ENCODE peak calls at places on chromosomes 1 and 21, in eight cellular contexts. One of them, this sample, is unnamed.

GRCh38 chr1:85577421-85578320 is 2.9 kb upstream of the CCN1 start:
- ATAC-seq in Right ventricle myocardium inferior: no peak
- ATAC-seq in Panc1: peak
- ATAC-seq in central memory CD8-positive, alpha-beta T cell: peak
- ATAC-seq in foreskin keratinocyte: no peak
- ATAC-seq in activated T-cell treated with anti-CD3 and anti-CD28 coated beads, Interleukin-2, amount 50 U/mL, for 4 hours: no peak
- ATAC-seq in memory B cell: peak
- ATAC-seq in GM23338: no peak
- ATAC-seq in this sample: peak

GRCh38 chr1:115954684-115955083 is 21.6 kb upstream of the SLC22A15 start:
- ATAC-seq in Right ventricle myocardium inferior: no peak
- ATAC-seq in Panc1: no peak
- ATAC-seq in central memory CD8-positive, alpha-beta T cell: no peak
- ATAC-seq in foreskin keratinocyte: no peak
- ATAC-seq in activated T-cell treated with anti-CD3 and anti-CD28 coated beads, Interleukin-2, amount 50 U/mL, for 4 hours: no peak
- ATAC-seq in memory B cell: no peak
- ATAC-seq in GM23338: peak
- ATAC-seq in this sample: no peak

GRCh38 chr1:31652891-31653489 is 8.3 kb upstream of the PEF1 start:
- ATAC-seq in Right ventricle myocardium inferior: no peak
- ATAC-seq in Panc1: no peak
- ATAC-seq in central memory CD8-positive, alpha-beta T cell: no peak
- ATAC-seq in foreskin keratinocyte: no peak
- ATAC-seq in activated T-cell treated with anti-CD3 and anti-CD28 coated beads, Interleukin-2, amount 50 U/mL, for 4 hours: no peak
- ATAC-seq in memory B cell: no peak
- ATAC-seq in GM23338: no peak
- ATAC-seq in this sample: no peak

GRCh38 chr21:29185172-29185571 is 54.7 kb downstream of the MAP3K7CL start:
- ATAC-seq in Right ventricle myocardium inferior: no peak
- ATAC-seq in Panc1: no peak
- ATAC-seq in central memory CD8-positive, alpha-beta T cell: no peak
- ATAC-seq in foreskin keratinocyte: no peak
- ATAC-seq in activated T-cell treated with anti-CD3 and anti-CD28 coated beads, Interleukin-2, amount 50 U/mL, for 4 hours: no peak
- ATAC-seq in memory B cell: no peak
- ATAC-seq in GM23338: no peak
- ATAC-seq in this sample: no peak

GRCh38 chr1:201220388-201220715 is 29.7 kb downstream of the IGFN1 start:
- ATAC-seq in Right ventricle myocardium inferior: no peak
- ATAC-seq in Panc1: no peak
- ATAC-seq in central memory CD8-positive, alpha-beta T cell: no peak
- ATAC-seq in foreskin keratinocyte: no peak
- ATAC-seq in activated T-cell treated with anti-CD3 and anti-CD28 coated beads, Interleukin-2, amount 50 U/mL, for 4 hours: no peak
- ATAC-seq in memory B cell: no peak
- ATAC-seq in GM23338: no peak
- ATAC-seq in this sample: no peak

GRCh38 chr1:237366667-237367066 is 324.7 kb downstream of the RYR2 start:
- ATAC-seq in Right ventricle myocardium inferior: no peak
- ATAC-seq in Panc1: no peak
- ATAC-seq in central memory CD8-positive, alpha-beta T cell: no peak
- ATAC-seq in foreskin keratinocyte: no peak
- ATAC-seq in activated T-cell treated with anti-CD3 and anti-CD28 coated beads, Interleukin-2, amount 50 U/mL, for 4 hours: no peak
- ATAC-seq in memory B cell: no peak
- ATAC-seq in GM23338: no peak
- ATAC-seq in this sample: no peak

GRCh38 chr21:25551548-25551947 is 55.7 kb downstream of the MRPL39 start:
- ATAC-seq in Right ventricle myocardium inferior: no peak
- ATAC-seq in Panc1: no peak
- ATAC-seq in central memory CD8-positive, alpha-beta T cell: no peak
- ATAC-seq in foreskin keratinocyte: no peak
- ATAC-seq in activated T-cell treated with anti-CD3 and anti-CD28 coated beads, Interleukin-2, amount 50 U/mL, for 4 hours: no peak
- ATAC-seq in memory B cell: no peak
- ATAC-seq in GM23338: no peak
- ATAC-seq in this sample: no peak

GRCh38 chr1:74363220-74363619 is 128.0 kb downstream of the TNNI3K start:
- ATAC-seq in Right ventricle myocardium inferior: peak
- ATAC-seq in Panc1: no peak
- ATAC-seq in central memory CD8-positive, alpha-beta T cell: no peak
- ATAC-seq in foreskin keratinocyte: no peak
- ATAC-seq in activated T-cell treated with anti-CD3 and anti-CD28 coated beads, Interleukin-2, amount 50 U/mL, for 4 hours: no peak
- ATAC-seq in memory B cell: no peak
- ATAC-seq in GM23338: no peak
- ATAC-seq in this sample: peak

GRCh38 chr1:18094096-18094495 is 13.5 kb upstream of the IGSF21 start:
- ATAC-seq in Right ventricle myocardium inferior: no peak
- ATAC-seq in Panc1: no peak
- ATAC-seq in central memory CD8-positive, alpha-beta T cell: no peak
- ATAC-seq in foreskin keratinocyte: no peak
- ATAC-seq in activated T-cell treated with anti-CD3 and anti-CD28 coated beads, Interleukin-2, amount 50 U/mL, for 4 hours: no peak
- ATAC-seq in memory B cell: no peak
- ATAC-seq in GM23338: no peak
- ATAC-seq in this sample: no peak

GRCh38 chr21:45922648-45923047 is 58.9 kb upstream of the COL6A1 start:
- ATAC-seq in Right ventricle myocardium inferior: no peak
- ATAC-seq in Panc1: no peak
- ATAC-seq in central memory CD8-positive, alpha-beta T cell: no peak
- ATAC-seq in foreskin keratinocyte: no peak
- ATAC-seq in activated T-cell treated with anti-CD3 and anti-CD28 coated beads, Interleukin-2, amount 50 U/mL, for 4 hours: no peak
- ATAC-seq in memory B cell: no peak
- ATAC-seq in GM23338: no peak
- ATAC-seq in this sample: no peak

GRCh38 chr1:166730299-166730888 is 108.9 kb upstream of the POGK start:
- ATAC-seq in Right ventricle myocardium inferior: no peak
- ATAC-seq in Panc1: no peak
- ATAC-seq in central memory CD8-positive, alpha-beta T cell: no peak
- ATAC-seq in foreskin keratinocyte: peak
- ATAC-seq in activated T-cell treated with anti-CD3 and anti-CD28 coated beads, Interleukin-2, amount 50 U/mL, for 4 hours: no peak
- ATAC-seq in memory B cell: no peak
- ATAC-seq in GM23338: peak
- ATAC-seq in this sample: no peak

GRCh38 chr21:17673261-17674020 is 60.7 kb upstream of the BTG3 start:
- ATAC-seq in Right ventricle myocardium inferior: no peak
- ATAC-seq in Panc1: no peak
- ATAC-seq in central memory CD8-positive, alpha-beta T cell: no peak
- ATAC-seq in foreskin keratinocyte: peak
- ATAC-seq in activated T-cell treated with anti-CD3 and anti-CD28 coated beads, Interleukin-2, amount 50 U/mL, for 4 hours: no peak
- ATAC-seq in memory B cell: no peak
- ATAC-seq in GM23338: no peak
- ATAC-seq in this sample: no peak

GRCh38 chr1:206066479-206067171 is 13.7 kb downstream of the RHEX start:
- ATAC-seq in Right ventricle myocardium inferior: no peak
- ATAC-seq in Panc1: no peak
- ATAC-seq in central memory CD8-positive, alpha-beta T cell: no peak
- ATAC-seq in foreskin keratinocyte: no peak
- ATAC-seq in activated T-cell treated with anti-CD3 and anti-CD28 coated beads, Interleukin-2, amount 50 U/mL, for 4 hours: peak
- ATAC-seq in memory B cell: peak
- ATAC-seq in GM23338: no peak
- ATAC-seq in this sample: peak

GRCh38 chr1:22971161-22972062 is 1.3 kb downstream of the LACTBL1 start:
- ATAC-seq in Right ventricle myocardium inferior: no peak
- ATAC-seq in Panc1: no peak
- ATAC-seq in central memory CD8-positive, alpha-beta T cell: no peak
- ATAC-seq in foreskin keratinocyte: peak
- ATAC-seq in activated T-cell treated with anti-CD3 and anti-CD28 coated beads, Interleukin-2, amount 50 U/mL, for 4 hours: no peak
- ATAC-seq in memory B cell: no peak
- ATAC-seq in GM23338: peak
- ATAC-seq in this sample: no peak

GRCh38 chr1:182598296-182598695 is 5.9 kb downstream of the RGS16 start:
- ATAC-seq in Right ventricle myocardium inferior: no peak
- ATAC-seq in Panc1: no peak
- ATAC-seq in central memory CD8-positive, alpha-beta T cell: no peak
- ATAC-seq in foreskin keratinocyte: no peak
- ATAC-seq in activated T-cell treated with anti-CD3 and anti-CD28 coated beads, Interleukin-2, amount 50 U/mL, for 4 hours: no peak
- ATAC-seq in memory B cell: no peak
- ATAC-seq in GM23338: no peak
- ATAC-seq in this sample: no peak

GRCh38 chr21:43797925-43798715 is 8.7 kb downstream of the RRP1 start:
- ATAC-seq in Right ventricle myocardium inferior: no peak
- ATAC-seq in Panc1: no peak
- ATAC-seq in central memory CD8-positive, alpha-beta T cell: no peak
- ATAC-seq in foreskin keratinocyte: no peak
- ATAC-seq in activated T-cell treated with anti-CD3 and anti-CD28 coated beads, Interleukin-2, amount 50 U/mL, for 4 hours: no peak
- ATAC-seq in memory B cell: no peak
- ATAC-seq in GM23338: no peak
- ATAC-seq in this sample: no peak

GRCh38 chr1:109467301-109467777 is 993 bp downstream of the SYPL2 start:
- ATAC-seq in Right ventricle myocardium inferior: peak
- ATAC-seq in Panc1: no peak
- ATAC-seq in central memory CD8-positive, alpha-beta T cell: no peak
- ATAC-seq in foreskin keratinocyte: no peak
- ATAC-seq in activated T-cell treated with anti-CD3 and anti-CD28 coated beads, Interleukin-2, amount 50 U/mL, for 4 hours: peak
- ATAC-seq in memory B cell: no peak
- ATAC-seq in GM23338: peak
- ATAC-seq in this sample: no peak

GRCh38 chr1:230210326-230210978 is 143.4 kb downstream of the GALNT2 start:
- ATAC-seq in Right ventricle myocardium inferior: no peak
- ATAC-seq in Panc1: no peak
- ATAC-seq in central memory CD8-positive, alpha-beta T cell: no peak
- ATAC-seq in foreskin keratinocyte: no peak
- ATAC-seq in activated T-cell treated with anti-CD3 and anti-CD28 coated beads, Interleukin-2, amount 50 U/mL, for 4 hours: no peak
- ATAC-seq in memory B cell: no peak
- ATAC-seq in GM23338: no peak
- ATAC-seq in this sample: no peak

GRCh38 chr1:94634977-94635416 is 93.4 kb upstream of the F3 start:
- ATAC-seq in Right ventricle myocardium inferior: no peak
- ATAC-seq in Panc1: no peak
- ATAC-seq in central memory CD8-positive, alpha-beta T cell: no peak
- ATAC-seq in foreskin keratinocyte: peak
- ATAC-seq in activated T-cell treated with anti-CD3 and anti-CD28 coated beads, Interleukin-2, amount 50 U/mL, for 4 hours: no peak
- ATAC-seq in memory B cell: no peak
- ATAC-seq in GM23338: peak
- ATAC-seq in this sample: no peak

GRCh38 chr1:244461254-244462071 is at the start of gene CATSPERE:
- ATAC-seq in Right ventricle myocardium inferior: peak
- ATAC-seq in Panc1: peak
- ATAC-seq in central memory CD8-positive, alpha-beta T cell: peak
- ATAC-seq in foreskin keratinocyte: peak
- ATAC-seq in activated T-cell treated with anti-CD3 and anti-CD28 coated beads, Interleukin-2, amount 50 U/mL, for 4 hours: peak
- ATAC-seq in memory B cell: peak
- ATAC-seq in GM23338: peak
- ATAC-seq in this sample: peak

GRCh38 chr1:244395965-244396364 is 55.7 kb downstream of the ADSS2 start:
- ATAC-seq in Right ventricle myocardium inferior: no peak
- ATAC-seq in Panc1: peak
- ATAC-seq in central memory CD8-positive, alpha-beta T cell: no peak
- ATAC-seq in foreskin keratinocyte: peak
- ATAC-seq in activated T-cell treated with anti-CD3 and anti-CD28 coated beads, Interleukin-2, amount 50 U/mL, for 4 hours: peak
- ATAC-seq in memory B cell: peak
- ATAC-seq in GM23338: peak
- ATAC-seq in this sample: peak

GRCh38 chr1:196305216-196305615 is 303.0 kb downstream of the KCNT2 start:
- ATAC-seq in Right ventricle myocardium inferior: no peak
- ATAC-seq in Panc1: no peak
- ATAC-seq in central memory CD8-positive, alpha-beta T cell: no peak
- ATAC-seq in foreskin keratinocyte: no peak
- ATAC-seq in activated T-cell treated with anti-CD3 and anti-CD28 coated beads, Interleukin-2, amount 50 U/mL, for 4 hours: no peak
- ATAC-seq in memory B cell: no peak
- ATAC-seq in GM23338: no peak
- ATAC-seq in this sample: no peak

GRCh38 chr1:9503001-9503675 is 36.1 kb upstream of the SLC25A33 start:
- ATAC-seq in Right ventricle myocardium inferior: peak
- ATAC-seq in Panc1: no peak
- ATAC-seq in central memory CD8-positive, alpha-beta T cell: no peak
- ATAC-seq in foreskin keratinocyte: no peak
- ATAC-seq in activated T-cell treated with anti-CD3 and anti-CD28 coated beads, Interleukin-2, amount 50 U/mL, for 4 hours: no peak
- ATAC-seq in memory B cell: no peak
- ATAC-seq in GM23338: peak
- ATAC-seq in this sample: no peak

GRCh38 chr1:48681476-48682305 is 95.0 kb downstream of the BEND5 start:
- ATAC-seq in Right ventricle myocardium inferior: peak
- ATAC-seq in Panc1: no peak
- ATAC-seq in central memory CD8-positive, alpha-beta T cell: no peak
- ATAC-seq in foreskin keratinocyte: peak
- ATAC-seq in activated T-cell treated with anti-CD3 and anti-CD28 coated beads, Interleukin-2, amount 50 U/mL, for 4 hours: no peak
- ATAC-seq in memory B cell: no peak
- ATAC-seq in GM23338: peak
- ATAC-seq in this sample: peak

GRCh38 chr1:6771568-6771825 is 13.8 kb upstream of the CAMTA1 start:
- ATAC-seq in Right ventricle myocardium inferior: no peak
- ATAC-seq in Panc1: no peak
- ATAC-seq in central memory CD8-positive, alpha-beta T cell: no peak
- ATAC-seq in foreskin keratinocyte: no peak
- ATAC-seq in activated T-cell treated with anti-CD3 and anti-CD28 coated beads, Interleukin-2, amount 50 U/mL, for 4 hours: no peak
- ATAC-seq in memory B cell: no peak
- ATAC-seq in GM23338: peak
- ATAC-seq in this sample: no peak

GRCh38 chr1:232589111-232589808 is 40.7 kb downstream of the SIPA1L2 start:
- ATAC-seq in Right ventricle myocardium inferior: peak
- ATAC-seq in Panc1: no peak
- ATAC-seq in central memory CD8-positive, alpha-beta T cell: no peak
- ATAC-seq in foreskin keratinocyte: no peak
- ATAC-seq in activated T-cell treated with anti-CD3 and anti-CD28 coated beads, Interleukin-2, amount 50 U/mL, for 4 hours: no peak
- ATAC-seq in memory B cell: no peak
- ATAC-seq in GM23338: no peak
- ATAC-seq in this sample: no peak

GRCh38 chr21:25039461-25040380 is 567.6 kb downstream of the MRPL39 start:
- ATAC-seq in Right ventricle myocardium inferior: no peak
- ATAC-seq in Panc1: no peak
- ATAC-seq in central memory CD8-positive, alpha-beta T cell: no peak
- ATAC-seq in foreskin keratinocyte: no peak
- ATAC-seq in activated T-cell treated with anti-CD3 and anti-CD28 coated beads, Interleukin-2, amount 50 U/mL, for 4 hours: no peak
- ATAC-seq in memory B cell: peak
- ATAC-seq in GM23338: no peak
- ATAC-seq in this sample: peak

GRCh38 chr1:32345289-32345827 is 9.3 kb upstream of the MARCKSL1 start:
- ATAC-seq in Right ventricle myocardium inferior: no peak
- ATAC-seq in Panc1: no peak
- ATAC-seq in central memory CD8-positive, alpha-beta T cell: peak
- ATAC-seq in foreskin keratinocyte: no peak
- ATAC-seq in activated T-cell treated with anti-CD3 and anti-CD28 coated beads, Interleukin-2, amount 50 U/mL, for 4 hours: no peak
- ATAC-seq in memory B cell: no peak
- ATAC-seq in GM23338: no peak
- ATAC-seq in this sample: peak

GRCh38 chr1:17212487-17213121 is 7.7 kb downstream of the PADI1 start:
- ATAC-seq in Right ventricle myocardium inferior: no peak
- ATAC-seq in Panc1: no peak
- ATAC-seq in central memory CD8-positive, alpha-beta T cell: peak
- ATAC-seq in foreskin keratinocyte: no peak
- ATAC-seq in activated T-cell treated with anti-CD3 and anti-CD28 coated beads, Interleukin-2, amount 50 U/mL, for 4 hours: peak
- ATAC-seq in memory B cell: no peak
- ATAC-seq in GM23338: peak
- ATAC-seq in this sample: peak

GRCh38 chr1:57017717-57018116 is 51.9 kb upstream of the C8B start:
- ATAC-seq in Right ventricle myocardium inferior: no peak
- ATAC-seq in Panc1: no peak
- ATAC-seq in central memory CD8-positive, alpha-beta T cell: no peak
- ATAC-seq in foreskin keratinocyte: no peak
- ATAC-seq in activated T-cell treated with anti-CD3 and anti-CD28 coated beads, Interleukin-2, amount 50 U/mL, for 4 hours: no peak
- ATAC-seq in memory B cell: no peak
- ATAC-seq in GM23338: peak
- ATAC-seq in this sample: no peak